ENCODE peak calls at places on chromosomes 3 and 15, in eight cellular contexts. F is pancreas, N is neural progenitor cell, T is SK-N-SH, K is lower lobe of right lung, J is heart left ventricle, H is stomach, U is cardiac muscle cell. B is an unnamed sample. For H3K4me1, the result is how much of the 10 kb centered on the place peaks cover.

GRCh38 chr3:54621181-54621580 is 306.7 kb downstream of the LRTM1 start:
- DNase-seq in F (no peak), N (no peak), T (peak), K (no peak), J (no peak), H (no peak), U (no peak), B (no peak)

GRCh38 chr15:39391230-39391629 is 189.6 kb upstream of the THBS1 start:
- DNase-seq in F (no peak), N (no peak), T (peak), K (no peak), J (peak), H (no peak), U (no peak), B (no peak)

GRCh38 chr3:159892171-159892791 is 96.4 kb upstream of the IL12A start:
- DNase-seq in F (no peak), N (no peak), T (no peak), K (no peak), J (peak), H (no peak), U (no peak), B (no peak)

GRCh38 chr3:30319713-30320112 is 286.7 kb upstream of the TGFBR2 start:
- DNase-seq in F (no peak), N (peak), T (peak), K (no peak), J (peak), H (no peak), U (peak), B (no peak)

GRCh38 chr3:100268986-100269385 is 8.2 kb downstream of the TBC1D23 start:
- DNase-seq in F (no peak), N (no peak), T (no peak), K (no peak), J (no peak), H (no peak), U (no peak), B (no peak)

GRCh38 chr3:23567917-23568316 is 237.8 kb upstream of the UBE2E1 start:
- DNase-seq in F (no peak), N (no peak), T (no peak), K (no peak), J (peak), H (no peak), U (no peak), B (no peak)

GRCh38 chr15:58555168-58556027 is 123.6 kb downstream of the LIPC start:
- DNase-seq in F (no peak), N (peak), T (no peak), K (no peak), J (no peak), H (no peak), U (peak), B (peak)

GRCh38 chr3:41418961-41419691 is 219.8 kb downstream of the CTNNB1 start:
- DNase-seq in F (no peak), N (peak), T (no peak), K (no peak), J (no peak), H (no peak), U (no peak), B (no peak)

GRCh38 chr15:65212097-65212496 is 824 bp upstream of the CILP start:
- DNase-seq in F (no peak), N (peak), T (peak), K (no peak), J (no peak), H (no peak), U (peak), B (no peak)

GRCh38 chr15:76730262-76730661 is 174.9 kb downstream of the SCAPER start:
- DNase-seq in F (no peak), N (no peak), T (no peak), K (no peak), J (no peak), H (no peak), U (no peak), B (no peak)

GRCh38 chr3:4976109-4976508 is 3.1 kb upstream of the BHLHE40 start:
- DNase-seq in F (no peak), N (peak), T (peak), K (peak), J (peak), H (peak), U (peak), B (no peak)

GRCh38 chr3:10798600-10799367 is 17.2 kb upstream of the SLC6A11 start:
- DNase-seq in F (no peak), N (no peak), T (no peak), K (no peak), J (no peak), H (no peak), U (no peak), B (no peak)

GRCh38 chr3:167406876-167407492 is 26.9 kb upstream of the ZBBX start:
- DNase-seq in F (peak), N (peak), T (peak), K (no peak), J (no peak), H (peak), U (peak), B (no peak)

GRCh38 chr3:21894459-21895083 is 143.6 kb upstream of the ZNF385D start:
- DNase-seq in F (no peak), N (peak), T (peak), K (no peak), J (no peak), H (no peak), U (peak), B (no peak)

GRCh38 chr3:129500334-129500658 is 28.1 kb upstream of the RHO start:
- DNase-seq in F (no peak), N (no peak), T (no peak), K (no peak), J (no peak), H (no peak), U (no peak), B (no peak)
- H3K4me1 ChIP-seq in F (under half), N (under half), T (under half), K (under half), J (half or more), H (under half), U (half or more), B (under half)

GRCh38 chr3:186929676-186930075 is 650 bp upstream of the ST6GAL1 start:
- DNase-seq in F (no peak), N (peak), T (no peak), K (no peak), J (no peak), H (no peak), U (no peak), B (no peak)
- H3K27ac ChIP-seq in F (no peak), N (no peak), T (no peak), K (peak), J (peak), H (peak), U (no peak), B (no peak)

GRCh38 chr3:7503431-7503830 is 642.5 kb downstream of the GRM7 start:
- DNase-seq in F (no peak), N (no peak), T (no peak), K (no peak), J (no peak), H (no peak), U (no peak), B (no peak)
- TF ChIP-seq CTCF in F (no peak), N (no peak), T (no peak), K (no peak), J (no peak), H (no peak), U (no peak), B (no peak)

GRCh38 chr3:71389911-71390573 is 193.5 kb downstream of the FOXP1 start:
- DNase-seq in F (peak), N (peak), T (no peak), K (peak), J (peak), H (peak), U (peak), B (peak)
- H3K4me1 ChIP-seq in F (under half), N (under half), T (under half), K (under half), J (under half), H (under half), U (under half), B (under half)

DNA sequence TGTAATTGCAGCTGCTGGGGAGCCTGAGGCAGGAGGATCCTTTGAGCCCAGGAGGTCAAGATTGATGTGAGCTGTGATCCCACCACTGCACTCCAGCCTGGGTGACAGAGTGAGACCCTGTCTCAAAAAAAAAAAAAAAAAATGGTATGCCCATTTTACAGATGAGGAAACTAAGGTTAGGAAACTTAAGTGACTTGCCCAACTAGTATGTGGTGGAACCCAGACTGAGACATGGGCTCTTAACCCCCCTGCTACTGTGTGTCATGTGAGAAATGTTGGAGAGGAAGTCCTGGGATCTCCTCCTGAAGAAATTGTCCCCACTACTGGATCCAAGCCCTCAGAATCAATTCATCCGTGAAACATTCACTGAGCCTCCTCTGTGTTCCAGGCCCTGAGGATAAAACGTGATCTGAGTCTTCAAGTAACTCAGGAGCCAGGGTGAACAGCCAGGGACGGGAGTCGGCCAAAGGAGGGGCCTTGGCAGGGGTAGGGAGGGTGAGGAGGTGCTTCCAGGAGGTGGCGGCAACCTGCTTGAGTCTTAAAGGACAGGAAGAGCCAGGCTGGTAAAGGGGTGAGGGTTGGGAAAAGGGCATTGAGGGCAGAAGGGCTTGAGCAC is 19.6 kb upstream of the RNU6-1 start:
- DNase-seq in F (no peak), N (no peak), T (no peak), K (no peak), J (no peak), H (no peak), U (no peak), B (no peak)
- H3K27ac ChIP-seq in F (no peak), N (no peak), T (no peak), K (no peak), J (no peak), H (no peak), U (no peak), B (no peak)

GRCh38 chr15:88479169-88479568 is 11.7 kb downstream of the MRPS11 start:
- DNase-seq in F (no peak), N (no peak), T (no peak), K (no peak), J (no peak), H (no peak), U (no peak), B (no peak)
- TF ChIP-seq CTCF in F (no peak), N (no peak), T (no peak), K (no peak), J (no peak), H (no peak), U (no peak), B (no peak)

DNA sequence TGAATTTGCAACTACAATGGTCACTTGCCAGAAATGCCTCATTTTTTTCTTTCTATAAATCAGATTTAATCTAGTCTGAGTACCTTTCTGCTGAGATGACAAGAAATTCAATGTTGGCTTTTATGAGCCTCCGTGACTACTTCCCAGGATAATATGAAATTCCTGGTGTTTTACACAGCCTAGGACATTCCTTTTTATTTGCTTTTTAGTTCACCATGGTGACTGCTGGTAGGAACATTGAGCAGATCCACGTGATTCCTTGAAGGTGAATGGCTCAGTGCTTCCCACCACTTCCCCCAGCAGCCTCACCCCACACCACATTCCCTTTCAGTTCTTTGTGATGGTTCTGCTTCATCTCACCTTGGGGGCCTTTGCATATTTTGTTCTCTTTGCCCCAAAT is 4.3 kb upstream of the NPTN start:
- DNase-seq in F (no peak), N (no peak), T (no peak), K (no peak), J (no peak), H (no peak), U (no peak), B (no peak)
- H3K4me1 ChIP-seq in F (under half), N (under half), T (under half), K (under half), J (under half), H (under half), U (under half), B (under half)